ENCODE peak calls at places on chromosome 20, in nine cellular contexts. P is stimulated activated CD4-positive, alpha-beta T cell treated with anti-CD3 and anti-CD28 coated beads, Interleukin-2, amount 100 ng/mL, for 48 hours; E is lung; T is SHP77 treated with DMSO at 0.1 percent for 48 hours; C is T-helper 17 cell; J is NB4; R is ascending aorta; M is stimulated activated CD8-positive, alpha-beta memory T cell treated with anti-CD3 and anti-CD28 coated beads, Interleukin-4, amount 100 ng/mL, for 4 hours; W is Ammon's horn. U is an unnamed sample.

GRCh38 chr20:58810116-58810878 is 40.4 kb downstream of the GNAS-AS1 start:
- DNase-seq in P (no peak), E (no peak), T (no peak), C (no peak), J (peak), R (no peak), M (no peak), W (no peak), U (no peak)

GRCh38 chr20:42494290-42494689 is 695.4 kb downstream of the PTPRT start:
- DNase-seq in P (no peak), E (no peak), T (no peak), C (no peak), J (no peak), R (no peak), M (no peak), W (no peak), U (no peak)

GRCh38 chr20:44435630-44436335 is 39.9 kb upstream of the TTPAL start:
- DNase-seq in P (no peak), E (no peak), T (no peak), C (no peak), J (peak), R (no peak), M (no peak), W (no peak), U (peak)

GRCh38 chr20:31708839-31709534 is 13.7 kb downstream of the BCL2L1 start:
- DNase-seq in P (no peak), E (no peak), T (peak), C (no peak), J (no peak), R (no peak), M (no peak), W (no peak), U (no peak)

GRCh38 chr20:49872056-49872455 is 43.3 kb downstream of the SPATA2 start:
- DNase-seq in P (no peak), E (no peak), T (no peak), C (no peak), J (no peak), R (peak), M (no peak), W (no peak), U (no peak)

GRCh38 chr20:11128131-11128831 is 454.5 kb upstream of the JAG1 start:
- DNase-seq in P (no peak), E (no peak), T (no peak), C (no peak), J (no peak), R (no peak), M (no peak), W (no peak), U (no peak)

GRCh38 chr20:15603501-15603900 is 969.7 kb downstream of the KIF16B start:
- DNase-seq in P (no peak), E (no peak), T (no peak), C (no peak), J (no peak), R (no peak), M (no peak), W (no peak), U (no peak)

GRCh38 chr20:50321797-50322480 is 131.3 kb downstream of the CEBPB start:
- DNase-seq in P (no peak), E (peak), T (no peak), C (no peak), J (no peak), R (no peak), M (no peak), W (no peak), U (no peak)

GRCh38 chr20:18324596-18325089 is 36.3 kb downstream of the ZNF133 start:
- DNase-seq in P (no peak), E (no peak), T (no peak), C (no peak), J (no peak), R (no peak), M (no peak), W (no peak), U (no peak)

GRCh38 chr20:38343107-38343797 is 3.0 kb upstream of the LBP start:
- DNase-seq in P (no peak), E (peak), T (no peak), C (no peak), J (no peak), R (no peak), M (no peak), W (no peak), U (no peak)

GRCh38 chr20:62156592-62157386 is 13.2 kb downstream of the SS18L1 start:
- DNase-seq in P (peak), E (peak), T (peak), C (peak), J (peak), R (no peak), M (peak), W (peak), U (peak)